ENCODE peak calls at places on chromosomes 11 and 22, in nine cellular contexts. One of them, this sample, is unnamed.
A peak's percentile ranks its signal among the peaks of the same experiment; 100 is the strongest.

GRCh38 chr11:20026629-20027545 is 133.4 kb downstream of the DBX1 start:
- DNase-seq in A549: no peak
- DNase-seq in naive thymus-derived CD4-positive, alpha-beta T cell: no peak
- DNase-seq in neural progenitor cell: peak; percentile 88
- DNase-seq in tibial artery: no peak
- DNase-seq in astrocyte: no peak
- DNase-seq in HCT116: no peak
- DNase-seq in OCI-LY7: no peak
- DNase-seq in breast epithelium: peak; percentile 32
- DNase-seq in this sample: no peak

GRCh38 chr11:61897387-61898246 is 6.3 kb upstream of the FADS3 start:
- DNase-seq in OCI-LY7: peak; percentile 83
- DNase-seq in neural progenitor cell: peak; percentile 86
- DNase-seq in tibial artery: peak; percentile 62
- DNase-seq in astrocyte: peak; percentile 12
- DNase-seq in naive thymus-derived CD4-positive, alpha-beta T cell: peak; percentile 68
- DNase-seq in breast epithelium: peak; percentile 56
- DNase-seq in HCT116: no peak
- DNase-seq in A549: peak; percentile 72
- DNase-seq in this sample: peak; percentile 84

GRCh38 chr11:128532571-128533091 is 54.7 kb downstream of the ETS1 start:
- DNase-seq in neural progenitor cell: peak; percentile 91
- DNase-seq in breast epithelium: no peak
- DNase-seq in tibial artery: no peak
- DNase-seq in naive thymus-derived CD4-positive, alpha-beta T cell: no peak
- DNase-seq in OCI-LY7: no peak
- DNase-seq in HCT116: no peak
- DNase-seq in astrocyte: no peak
- DNase-seq in A549: no peak
- DNase-seq in this sample: no peak

GRCh38 chr11:94776351-94777321 is 8.5 kb downstream of the AMOTL1 start:
- DNase-seq in tibial artery: no peak
- DNase-seq in astrocyte: peak; percentile 78
- DNase-seq in neural progenitor cell: peak; percentile 41
- DNase-seq in naive thymus-derived CD4-positive, alpha-beta T cell: no peak
- DNase-seq in A549: peak; percentile 17
- DNase-seq in breast epithelium: no peak
- DNase-seq in HCT116: no peak
- DNase-seq in OCI-LY7: no peak
- DNase-seq in this sample: no peak

GRCh38 chr11:102733232-102733875 is 8.6 kb upstream of the MMP8 start:
- DNase-seq in neural progenitor cell: peak; percentile 83
- DNase-seq in astrocyte: no peak
- DNase-seq in OCI-LY7: peak; percentile 56
- DNase-seq in tibial artery: peak; percentile 26
- DNase-seq in HCT116: peak; percentile 57
- DNase-seq in breast epithelium: no peak
- DNase-seq in naive thymus-derived CD4-positive, alpha-beta T cell: no peak
- DNase-seq in A549: peak; percentile 64
- DNase-seq in this sample: no peak

GRCh38 chr11:117927926-117928325 is 1.3 kb downstream of the TMPRSS13 start:
- DNase-seq in HCT116: no peak
- DNase-seq in astrocyte: no peak
- DNase-seq in neural progenitor cell: no peak
- DNase-seq in breast epithelium: no peak
- DNase-seq in OCI-LY7: no peak
- DNase-seq in A549: no peak
- DNase-seq in tibial artery: no peak
- DNase-seq in naive thymus-derived CD4-positive, alpha-beta T cell: no peak
- DNase-seq in this sample: no peak

GRCh38 chr11:72724021-72724561 is 28.1 kb downstream of the ARAP1 start:
- DNase-seq in OCI-LY7: no peak
- DNase-seq in tibial artery: no peak
- DNase-seq in naive thymus-derived CD4-positive, alpha-beta T cell: no peak
- DNase-seq in astrocyte: no peak
- DNase-seq in HCT116: no peak
- DNase-seq in A549: no peak
- DNase-seq in breast epithelium: no peak
- DNase-seq in neural progenitor cell: no peak
- DNase-seq in this sample: no peak

GRCh38 chr11:18010977-18011586 is 1.8 kb downstream of the SERGEF start:
- DNase-seq in neural progenitor cell: no peak
- DNase-seq in astrocyte: no peak
- DNase-seq in HCT116: no peak
- DNase-seq in A549: no peak
- DNase-seq in naive thymus-derived CD4-positive, alpha-beta T cell: peak; percentile 25
- DNase-seq in OCI-LY7: no peak
- DNase-seq in tibial artery: no peak
- DNase-seq in breast epithelium: no peak
- DNase-seq in this sample: no peak

GRCh38 chr11:116702772-116703360 is 69.9 kb downstream of the BUD13 start:
- DNase-seq in neural progenitor cell: no peak
- DNase-seq in breast epithelium: no peak
- DNase-seq in naive thymus-derived CD4-positive, alpha-beta T cell: no peak
- DNase-seq in HCT116: no peak
- DNase-seq in tibial artery: no peak
- DNase-seq in A549: no peak
- DNase-seq in astrocyte: no peak
- DNase-seq in OCI-LY7: no peak
- DNase-seq in this sample: no peak

GRCh38 chr11:131099013-131099412 is 182.7 kb upstream of the SNX19 start:
- DNase-seq in HCT116: no peak
- DNase-seq in tibial artery: no peak
- DNase-seq in OCI-LY7: no peak
- DNase-seq in A549: peak; percentile 38
- DNase-seq in astrocyte: peak; percentile 50
- DNase-seq in neural progenitor cell: no peak
- DNase-seq in breast epithelium: no peak
- DNase-seq in naive thymus-derived CD4-positive, alpha-beta T cell: no peak
- DNase-seq in this sample: no peak

DNA sequence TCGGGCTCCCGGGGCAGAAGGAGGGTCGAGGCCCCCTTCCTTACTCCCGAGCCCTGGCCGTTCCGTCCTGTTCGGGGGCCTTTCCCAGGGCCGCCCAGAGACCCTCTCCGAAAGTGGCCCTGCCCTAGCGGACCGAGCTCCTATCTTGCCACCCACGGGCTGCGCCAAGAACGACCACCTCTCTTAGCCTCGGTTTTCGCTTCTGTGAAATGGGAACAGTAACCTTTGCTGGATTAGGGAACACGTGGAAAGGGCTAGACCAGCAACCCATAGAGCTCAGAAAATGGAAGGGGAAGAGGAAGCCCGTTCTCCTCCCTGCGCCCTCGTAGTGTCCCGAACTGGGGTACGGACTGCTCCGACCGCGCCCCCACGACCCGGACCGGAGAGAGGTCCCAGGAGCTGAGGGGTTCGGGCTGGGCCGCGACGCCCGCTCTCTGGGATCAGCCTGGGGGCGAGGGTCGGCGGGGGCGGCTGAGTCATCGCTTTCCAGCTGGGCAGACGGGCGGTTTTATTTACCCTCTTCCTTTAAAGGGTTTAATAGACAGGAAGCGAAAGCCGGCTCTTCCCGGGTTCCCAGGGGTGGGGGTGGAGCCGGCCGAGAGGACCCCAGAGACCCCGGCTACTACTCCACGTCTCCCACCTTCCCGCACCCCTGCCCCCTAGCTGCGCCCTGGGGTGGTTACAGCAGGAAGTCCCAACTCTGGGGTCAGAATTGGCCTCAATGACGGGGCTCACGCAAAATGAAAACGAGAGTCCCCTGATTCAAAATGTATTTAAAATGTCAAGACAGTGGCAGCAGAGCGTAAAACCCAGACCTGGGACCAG is 872 bp upstream of the PHLDA2 start:
- DNase-seq in A549: peak; percentile 75
- DNase-seq in neural progenitor cell: peak; percentile 63
- DNase-seq in tibial artery: peak; percentile 21
- DNase-seq in OCI-LY7: no peak
- DNase-seq in breast epithelium: no peak
- DNase-seq in naive thymus-derived CD4-positive, alpha-beta T cell: no peak
- DNase-seq in HCT116: peak; percentile 46
- DNase-seq in astrocyte: no peak
- DNase-seq in this sample: no peak
- H3K4me3 ChIP-seq in A549: peak overlapping the region; percentile 67
- H3K4me3 ChIP-seq in neural progenitor cell: peak overlapping the region; percentile 16
- H3K4me3 ChIP-seq in tibial artery: peak overlapping the region; percentile 53
- H3K4me3 ChIP-seq in OCI-LY7: no peak overlapping the region
- H3K4me3 ChIP-seq in breast epithelium: peak overlapping the region; percentile 48
- H3K4me3 ChIP-seq in naive thymus-derived CD4-positive, alpha-beta T cell: peak overlapping the region; percentile 61
- H3K4me3 ChIP-seq in HCT116: peak overlapping the region; percentile 93
- H3K4me3 ChIP-seq in astrocyte: peak overlapping the region; percentile 48
- H3K4me3 ChIP-seq in this sample: no peak overlapping the region

GRCh38 chr11:9038537-9038936 is 34.7 kb upstream of the NRIP3 start:
- DNase-seq in neural progenitor cell: no peak
- DNase-seq in HCT116: no peak
- DNase-seq in naive thymus-derived CD4-positive, alpha-beta T cell: no peak
- DNase-seq in tibial artery: no peak
- DNase-seq in astrocyte: no peak
- DNase-seq in A549: no peak
- DNase-seq in OCI-LY7: no peak
- DNase-seq in breast epithelium: no peak
- DNase-seq in this sample: no peak

GRCh38 chr11:9039194-9039593 is 35.4 kb upstream of the NRIP3 start:
- DNase-seq in naive thymus-derived CD4-positive, alpha-beta T cell: no peak
- DNase-seq in A549: peak; percentile 17
- DNase-seq in astrocyte: peak; percentile 23
- DNase-seq in tibial artery: no peak
- DNase-seq in neural progenitor cell: no peak
- DNase-seq in OCI-LY7: no peak
- DNase-seq in HCT116: peak; percentile 60
- DNase-seq in breast epithelium: no peak
- DNase-seq in this sample: no peak

GRCh38 chr11:9037963-9038362 is 34.2 kb upstream of the NRIP3 start:
- DNase-seq in OCI-LY7: no peak
- DNase-seq in A549: no peak
- DNase-seq in neural progenitor cell: no peak
- DNase-seq in astrocyte: no peak
- DNase-seq in naive thymus-derived CD4-positive, alpha-beta T cell: no peak
- DNase-seq in HCT116: no peak
- DNase-seq in breast epithelium: no peak
- DNase-seq in tibial artery: no peak
- DNase-seq in this sample: no peak

GRCh38 chr11:9039863-9040262 is 36.1 kb upstream of the NRIP3 start:
- DNase-seq in OCI-LY7: no peak
- DNase-seq in breast epithelium: no peak
- DNase-seq in A549: no peak
- DNase-seq in naive thymus-derived CD4-positive, alpha-beta T cell: no peak
- DNase-seq in HCT116: no peak
- DNase-seq in neural progenitor cell: no peak
- DNase-seq in astrocyte: no peak
- DNase-seq in tibial artery: no peak
- DNase-seq in this sample: no peak

DNA sequence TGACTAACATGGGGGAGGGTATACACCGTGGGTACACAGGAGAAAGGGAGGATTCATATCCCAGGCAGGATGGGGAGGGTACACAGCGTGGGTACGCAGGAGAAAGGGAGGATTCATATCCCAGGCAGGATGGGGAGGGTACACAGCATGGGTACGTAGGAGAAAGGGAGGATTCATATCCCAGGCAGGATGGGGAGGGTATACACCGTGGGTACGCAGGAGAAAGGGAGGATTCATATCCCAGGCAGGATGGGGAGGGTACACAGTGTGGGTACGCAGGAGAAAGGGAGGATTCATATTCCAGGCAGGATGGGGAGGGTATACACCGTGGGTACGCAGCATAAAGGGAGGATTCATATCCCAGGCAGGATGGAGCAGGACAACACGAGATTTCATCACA is 36.6 kb upstream of the NRIP3 start:
- DNase-seq in astrocyte: no peak
- DNase-seq in A549: no peak
- DNase-seq in neural progenitor cell: no peak
- DNase-seq in breast epithelium: no peak
- DNase-seq in tibial artery: no peak
- DNase-seq in naive thymus-derived CD4-positive, alpha-beta T cell: no peak
- DNase-seq in HCT116: no peak
- DNase-seq in OCI-LY7: no peak
- DNase-seq in this sample: no peak
- H3K27ac ChIP-seq in astrocyte: no peak overlapping the region
- H3K27ac ChIP-seq in A549: no peak overlapping the region
- H3K27ac ChIP-seq in neural progenitor cell: no peak overlapping the region
- H3K27ac ChIP-seq in breast epithelium: no peak overlapping the region
- H3K27ac ChIP-seq in tibial artery: no peak overlapping the region
- H3K27ac ChIP-seq in naive thymus-derived CD4-positive, alpha-beta T cell: no peak overlapping the region
- H3K27ac ChIP-seq in HCT116: no peak overlapping the region
- H3K27ac ChIP-seq in OCI-LY7: no peak overlapping the region
- H3K27ac ChIP-seq in this sample: no peak overlapping the region

GRCh38 chr22:31631381-31631780 is 30.6 kb downstream of the PISD start:
- DNase-seq in astrocyte: no peak
- DNase-seq in neural progenitor cell: no peak
- DNase-seq in tibial artery: no peak
- DNase-seq in naive thymus-derived CD4-positive, alpha-beta T cell: no peak
- DNase-seq in A549: no peak
- DNase-seq in HCT116: no peak
- DNase-seq in breast epithelium: no peak
- DNase-seq in OCI-LY7: no peak
- DNase-seq in this sample: no peak
- H3K4me3 ChIP-seq in astrocyte: peak overlapping the region; percentile 78
- H3K4me3 ChIP-seq in neural progenitor cell: peak overlapping the region; percentile 80
- H3K4me3 ChIP-seq in tibial artery: peak overlapping the region; percentile 60
- H3K4me3 ChIP-seq in naive thymus-derived CD4-positive, alpha-beta T cell: no peak overlapping the region
- H3K4me3 ChIP-seq in A549: no peak overlapping the region
- H3K4me3 ChIP-seq in HCT116: peak overlapping the region; percentile 88
- H3K4me3 ChIP-seq in breast epithelium: peak overlapping the region; percentile 86
- H3K4me3 ChIP-seq in OCI-LY7: peak overlapping the region; percentile 73
- H3K4me3 ChIP-seq in this sample: peak overlapping the region; percentile 67

GRCh38 chr22:42994917-42995562 is 19.9 kb downstream of the PACSIN2 start:
- DNase-seq in neural progenitor cell: no peak
- DNase-seq in HCT116: no peak
- DNase-seq in A549: peak; percentile 95
- DNase-seq in OCI-LY7: peak; percentile 12
- DNase-seq in breast epithelium: peak; percentile 83
- DNase-seq in naive thymus-derived CD4-positive, alpha-beta T cell: no peak
- DNase-seq in tibial artery: peak; percentile 74
- DNase-seq in astrocyte: peak; percentile 92
- DNase-seq in this sample: no peak

GRCh38 chr22:42994276-42994916 is 20.6 kb downstream of the PACSIN2 start:
- DNase-seq in breast epithelium: no peak
- DNase-seq in tibial artery: no peak
- DNase-seq in OCI-LY7: no peak
- DNase-seq in A549: no peak
- DNase-seq in neural progenitor cell: no peak
- DNase-seq in naive thymus-derived CD4-positive, alpha-beta T cell: no peak
- DNase-seq in HCT116: no peak
- DNase-seq in astrocyte: no peak
- DNase-seq in this sample: no peak

GRCh38 chr22:42992886-42993479 is 22.0 kb downstream of the PACSIN2 start:
- DNase-seq in neural progenitor cell: no peak
- DNase-seq in astrocyte: no peak
- DNase-seq in HCT116: no peak
- DNase-seq in naive thymus-derived CD4-positive, alpha-beta T cell: no peak
- DNase-seq in A549: no peak
- DNase-seq in breast epithelium: no peak
- DNase-seq in OCI-LY7: no peak
- DNase-seq in tibial artery: no peak
- DNase-seq in this sample: no peak

GRCh38 chr22:42992092-42992491 is 22.9 kb downstream of the PACSIN2 start:
- DNase-seq in HCT116: no peak
- DNase-seq in neural progenitor cell: no peak
- DNase-seq in breast epithelium: no peak
- DNase-seq in OCI-LY7: no peak
- DNase-seq in A549: no peak
- DNase-seq in tibial artery: no peak
- DNase-seq in astrocyte: no peak
- DNase-seq in naive thymus-derived CD4-positive, alpha-beta T cell: no peak
- DNase-seq in this sample: no peak

GRCh38 chr22:42993651-42994275 is 21.2 kb downstream of the PACSIN2 start:
- DNase-seq in tibial artery: no peak
- DNase-seq in naive thymus-derived CD4-positive, alpha-beta T cell: no peak
- DNase-seq in A549: peak; percentile 73
- DNase-seq in OCI-LY7: no peak
- DNase-seq in astrocyte: peak; percentile 62
- DNase-seq in neural progenitor cell: no peak
- DNase-seq in HCT116: no peak
- DNase-seq in breast epithelium: no peak
- DNase-seq in this sample: no peak
- H3K27ac ChIP-seq in tibial artery: peak overlapping the region; percentile 83
- H3K27ac ChIP-seq in naive thymus-derived CD4-positive, alpha-beta T cell: no peak overlapping the region
- H3K27ac ChIP-seq in A549: peak overlapping the region; percentile 99
- H3K27ac ChIP-seq in OCI-LY7: no peak overlapping the region
- H3K27ac ChIP-seq in astrocyte: peak overlapping the region; percentile 70
- H3K27ac ChIP-seq in neural progenitor cell: no peak overlapping the region
- H3K27ac ChIP-seq in HCT116: no peak overlapping the region
- H3K27ac ChIP-seq in breast epithelium: peak overlapping the region; percentile 91
- H3K27ac ChIP-seq in this sample: no peak overlapping the region

This sample was measured in dorsolateral prefrontal cortex.